ENCODE peak calls at places on chromosome 1, in seven cellular contexts. W is GM12878, M is SK-N-SH, G is H1, H is A549, U is HCT116, R is HepG2. Z is an unnamed sample.

GRCh38 chr1:51768971-51769601 is 109.4 kb downstream of the NRDC start:
- DNase-seq in W (no peak), M (peak), G (no peak), H (peak), U (peak), R (peak), Z (peak)

GRCh38 chr1:152037920-152038658 is 1.3 kb upstream of the S100A11 start:
- DNase-seq in W (no peak), M (no peak), G (no peak), H (no peak), U (no peak), R (no peak), Z (no peak)

GRCh38 chr1:63821650-63822049 is 47.8 kb downstream of the ROR1 start:
- DNase-seq in W (no peak), M (no peak), G (no peak), H (no peak), U (no peak), R (no peak), Z (peak)

GRCh38 chr1:29243863-29244185 is 7.5 kb downstream of the PTPRU start:
- DNase-seq in W (no peak), M (no peak), G (no peak), H (no peak), U (no peak), R (no peak), Z (peak)

GRCh38 chr1:109765896-109766615 is 2.3 kb upstream of the EPS8L3 start:
- DNase-seq in W (no peak), M (no peak), G (no peak), H (no peak), U (no peak), R (no peak), Z (no peak)

GRCh38 chr1:209879539-209879938 is 51.8 kb downstream of the UTP25 start:
- DNase-seq in W (no peak), M (peak), G (no peak), H (no peak), U (no peak), R (peak), Z (no peak)

GRCh38 chr1:2788506-2789163 is 12.9 kb downstream of the TTC34 start:
- DNase-seq in W (no peak), M (no peak), G (no peak), H (no peak), U (no peak), R (no peak), Z (no peak)

GRCh38 chr1:184061396-184062003 is 10.0 kb downstream of the TSEN15 start:
- DNase-seq in W (no peak), M (no peak), G (no peak), H (no peak), U (no peak), R (peak), Z (peak)

GRCh38 chr1:94279462-94279861 is 42.1 kb upstream of the ARHGAP29 start:
- DNase-seq in W (no peak), M (no peak), G (no peak), H (no peak), U (no peak), R (no peak), Z (no peak)

GRCh38 chr1:165862448-165862847 is 35.0 kb downstream of the UCK2 start:
- DNase-seq in W (no peak), M (no peak), G (no peak), H (no peak), U (no peak), R (no peak), Z (no peak)

GRCh38 chr1:42971848-42972291 is 13.2 kb upstream of the SLC2A1 start:
- DNase-seq in W (no peak), M (no peak), G (no peak), H (no peak), U (no peak), R (no peak), Z (peak)

GRCh38 chr1:244792188-244792850 is 43.1 kb upstream of the COX20 start:
- DNase-seq in W (no peak), M (no peak), G (no peak), H (no peak), U (no peak), R (no peak), Z (peak)

GRCh38 chr1:13620825-13621224 is 37.2 kb downstream of the PDPN start:
- DNase-seq in W (no peak), M (no peak), G (no peak), H (no peak), U (no peak), R (no peak), Z (no peak)

GRCh38 chr1:27956761-27957160 is 3.0 kb upstream of the XKR8 start:
- DNase-seq in W (no peak), M (no peak), G (no peak), H (no peak), U (no peak), R (no peak), Z (no peak)

GRCh38 chr1:220189750-220190347 is 82.4 kb downstream of the RAB3GAP2 start:
- DNase-seq in W (no peak), M (peak), G (no peak), H (peak), U (peak), R (peak), Z (peak)

GRCh38 chr1:98045211-98046030 is 124.6 kb upstream of the DPYD start:
- DNase-seq in W (no peak), M (peak), G (no peak), H (peak), U (no peak), R (no peak), Z (peak)
- TF ChIP-seq RAD21 in W (no peak), M (no peak), G (no peak), H (no peak), U (no peak), R (no peak), Z (no peak)

DNA sequence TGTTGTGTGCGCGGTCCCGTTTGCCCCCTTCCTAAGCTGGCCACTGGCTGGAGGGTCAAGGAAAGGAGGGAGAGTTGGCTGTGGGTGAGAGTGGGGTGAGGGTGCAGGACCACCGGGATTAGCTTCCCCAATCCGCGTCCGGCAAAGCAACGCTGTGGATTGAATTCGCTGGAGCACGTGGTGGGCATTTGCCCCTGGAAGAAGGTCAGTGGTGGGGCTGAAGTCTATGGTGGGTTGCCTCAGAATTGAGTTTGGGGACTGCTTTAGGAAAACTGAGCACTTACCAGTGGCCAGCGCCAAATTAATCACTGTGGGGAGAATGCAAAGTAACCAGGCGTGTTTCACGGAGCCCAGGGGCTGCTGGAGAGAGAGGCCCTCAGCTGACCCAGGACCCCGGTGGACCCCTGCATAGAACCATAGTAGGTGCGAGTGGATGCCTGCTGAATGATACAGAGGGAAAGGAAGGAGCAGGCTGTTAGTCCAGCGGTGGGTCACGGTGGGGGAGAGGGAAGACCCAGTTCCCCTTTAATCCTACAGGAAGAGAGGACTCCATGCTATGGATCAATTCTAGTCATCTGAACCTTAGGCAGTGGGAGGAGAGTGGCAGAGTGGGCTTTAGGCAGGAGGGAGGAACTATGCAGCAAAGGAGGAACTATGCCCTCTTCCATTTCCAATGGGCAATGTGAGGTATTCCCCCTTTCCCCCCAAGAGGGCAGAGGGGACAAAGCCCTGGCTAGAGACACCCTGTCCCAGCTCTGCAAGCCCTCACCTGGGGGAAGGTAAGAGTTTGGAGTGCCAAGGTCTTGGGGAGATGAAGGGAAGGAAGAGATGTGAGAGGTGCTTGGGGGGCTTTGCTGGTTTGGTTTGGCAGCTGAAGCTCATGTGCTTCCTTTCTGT is 1.2 kb downstream of the TNFRSF8 start:
- DNase-seq in W (no peak), M (no peak), G (no peak), H (no peak), U (no peak), R (no peak), Z (no peak)
- TF ChIP-seq RAD21 in W (no peak), M (no peak), G (no peak), H (no peak), U (no peak), R (no peak), Z (no peak)

GRCh38 chr1:87696483-87696882 is 367.8 kb downstream of the LMO4 start:
- DNase-seq in W (no peak), M (no peak), G (no peak), H (no peak), U (no peak), R (no peak), Z (no peak)
- TF ChIP-seq RAD21 in W (no peak), M (no peak), G (no peak), H (no peak), U (no peak), R (no peak), Z (no peak)

DNA sequence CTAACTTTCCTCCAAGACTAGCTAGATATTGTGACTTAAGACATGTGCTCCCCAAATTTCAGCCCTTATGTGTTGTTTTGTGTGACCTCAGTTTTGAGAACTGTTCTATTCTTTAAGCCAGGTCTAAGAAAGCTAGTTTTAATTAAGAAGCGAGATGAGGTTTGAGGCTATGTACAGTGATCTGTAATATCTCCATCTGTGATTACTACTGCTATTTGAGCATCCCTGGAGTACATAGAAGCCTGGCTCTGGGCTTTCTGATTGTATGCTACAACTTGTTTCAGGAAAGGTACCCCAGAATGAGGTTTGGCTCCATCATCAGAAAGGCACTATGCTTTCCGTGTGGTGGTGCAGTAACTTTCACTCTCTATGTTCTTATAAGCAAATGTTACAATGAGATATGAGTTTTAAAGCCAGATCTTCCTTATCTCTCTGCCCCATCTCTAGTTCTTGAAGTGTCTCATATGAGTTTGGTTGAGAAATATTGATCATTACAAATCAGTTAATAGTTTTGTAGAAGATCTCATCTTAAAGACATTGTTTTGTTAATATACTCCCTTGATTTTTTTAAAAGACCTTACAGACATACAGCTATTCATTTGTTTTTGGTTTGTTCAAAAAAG is 605 bp downstream of the RGS4 start:
- DNase-seq in W (no peak), M (no peak), G (no peak), H (no peak), U (no peak), R (no peak), Z (no peak)
- TF ChIP-seq RAD21 in W (no peak), M (no peak), G (no peak), H (no peak), U (no peak), R (no peak), Z (no peak)

GRCh38 chr1:215137985-215138384 is 55.4 kb downstream of the KCNK2 start:
- DNase-seq in W (no peak), M (no peak), G (no peak), H (no peak), U (no peak), R (no peak), Z (no peak)
- TF ChIP-seq RAD21 in W (no peak), M (no peak), G (no peak), H (no peak), U (no peak), R (no peak), Z (no peak)

GRCh38 chr1:178172939-178173338 is 79.0 kb downstream of the RASAL2 start:
- DNase-seq in W (no peak), M (no peak), G (no peak), H (no peak), U (no peak), R (no peak), Z (peak)
- TF ChIP-seq RAD21 in W (no peak), M (no peak), G (no peak), H (no peak), U (no peak), R (no peak), Z (no peak)

GRCh38 chr1:54516249-54516920 is 31.6 kb upstream of the ACOT11 start:
- DNase-seq in W (no peak), M (no peak), G (no peak), H (no peak), U (no peak), R (peak), Z (peak)
- TF ChIP-seq RAD21 in W (no peak), M (no peak), G (no peak), H (no peak), U (no peak), R (no peak), Z (no peak)

GRCh38 chr1:15027515-15027948 is 126.0 kb upstream of the TMEM51 start:
- DNase-seq in W (no peak), M (peak), G (no peak), H (peak), U (peak), R (peak), Z (peak)
- TF ChIP-seq RAD21 in W (peak), M (peak), G (peak), H (peak), U (peak), R (peak), Z (peak)

Z was measured in IMR-90.